ENCODE peak calls at places on chromosomes 13 and 19, in four cellular contexts. Q, E, O and S are unnamed samples.

GRCh38 chr19:45766919-45767346 is 2.1 kb downstream of the SIX5 start:
- DNase-seq in Q (no peak), E (no peak), O (peak; percentile 71), S (no peak)

GRCh38 chr13:99911965-99912566 is 59.5 kb downstream of the ZIC5 start:
- DNase-seq in Q (no peak), E (no peak), O (no peak), S (no peak)

GRCh38 chr13:79871594-79871993 is 390.6 kb downstream of the NDFIP2 start:
- DNase-seq in Q (no peak), E (no peak), O (no peak), S (no peak)

GRCh38 chr13:91381371-91381770 is 17.1 kb upstream of the GPC5 start:
- DNase-seq in Q (no peak), E (no peak), O (no peak), S (peak; percentile 38)

GRCh38 chr19:11382898-11383705 is 1.0 kb downstream of the EPOR start:
- DNase-seq in Q (peak; percentile 17), E (peak; percentile 67), O (peak; percentile 46), S (peak; percentile 61)

GRCh38 chr19:17719730-17720486 is 628 bp downstream of the MAP1S start:
- DNase-seq in Q (peak; percentile 5), E (no peak), O (peak; percentile 32), S (no peak)

GRCh38 chr13:43159007-43159406 is 135.6 kb downstream of the DNAJC15 start:
- DNase-seq in Q (no peak), E (no peak), O (peak; percentile 20), S (peak; percentile 63)

GRCh38 chr13:43686557-43686956 is 100.2 kb downstream of the ENOX1 start:
- DNase-seq in Q (no peak), E (no peak), O (peak; percentile 56), S (peak; percentile 65)

GRCh38 chr19:18464646-18465045 is 26.7 kb upstream of the ISYNA1 start:
- DNase-seq in Q (no peak), E (no peak), O (peak; percentile 84), S (no peak)

GRCh38 chr13:75153834-75154233 is 328.1 kb downstream of the TBC1D4 start:
- DNase-seq in Q (no peak), E (no peak), O (peak; percentile 42), S (no peak)

GRCh38 chr13:46615888-46616531 is 63.0 kb downstream of the LRCH1 start:
- DNase-seq in Q (no peak), E (no peak), O (no peak), S (no peak)